ENCODE peak calls at places on chromosomes 3 and 15, in eight cellular contexts. I is CD8-positive, alpha-beta memory T cell; S is PC-3; A is cardiac muscle cell; G is lower lobe of right lung; Y is HCT116; J is heart left ventricle; E is thyroid gland. K is an unnamed sample.

GRCh38 chr15:87582169-87582568 is 674.4 kb downstream of the NTRK3 start:
- DNase-seq in G (no peak), I (no peak), E (no peak), J (no peak), Y (no peak), A (peak; percentile 7), S (no peak), K (no peak)

GRCh38 chr3:116102037-116102436 is 343.2 kb downstream of the LSAMP start:
- DNase-seq in A (peak; percentile 3), J (no peak), I (no peak), E (no peak), S (no peak), Y (no peak), G (no peak), K (no peak)

GRCh38 chr15:92636401-92636949 is 19.1 kb downstream of the FAM174B start:
- DNase-seq in G (no peak), Y (no peak), A (no peak), J (no peak), I (no peak), E (no peak), S (no peak), K (no peak)

GRCh38 chr3:175399156-175399840 is 540.2 kb downstream of the NAALADL2 start:
- DNase-seq in E (no peak), J (no peak), Y (no peak), S (peak; percentile 39), A (no peak), G (no peak), I (no peak), K (no peak)

GRCh38 chr15:85430406-85431204 is 50.2 kb downstream of the AKAP13 start:
- DNase-seq in S (no peak), J (no peak), G (no peak), I (no peak), A (no peak), Y (no peak), E (no peak), K (no peak)

GRCh38 chr3:24523988-24524727 is 29.5 kb upstream of the THRB start:
- DNase-seq in I (no peak), J (no peak), S (peak; percentile 80), G (no peak), E (no peak), A (no peak), Y (no peak), K (no peak)

GRCh38 chr15:42716626-42717025 is 20.3 kb downstream of the CDAN1 start:
- DNase-seq in G (no peak), J (no peak), A (no peak), E (no peak), Y (no peak), S (no peak), I (no peak), K (no peak)

GRCh38 chr15:45550436-45550835 is 27.9 kb upstream of the SLC30A4 start:
- DNase-seq in Y (no peak), I (no peak), J (no peak), A (no peak), E (no peak), S (peak; percentile 63), G (no peak), K (no peak)

GRCh38 chr3:30486386-30486785 is 120.0 kb upstream of the TGFBR2 start:
- DNase-seq in S (no peak), G (no peak), I (no peak), A (no peak), Y (no peak), J (no peak), E (no peak), K (no peak)

DNA sequence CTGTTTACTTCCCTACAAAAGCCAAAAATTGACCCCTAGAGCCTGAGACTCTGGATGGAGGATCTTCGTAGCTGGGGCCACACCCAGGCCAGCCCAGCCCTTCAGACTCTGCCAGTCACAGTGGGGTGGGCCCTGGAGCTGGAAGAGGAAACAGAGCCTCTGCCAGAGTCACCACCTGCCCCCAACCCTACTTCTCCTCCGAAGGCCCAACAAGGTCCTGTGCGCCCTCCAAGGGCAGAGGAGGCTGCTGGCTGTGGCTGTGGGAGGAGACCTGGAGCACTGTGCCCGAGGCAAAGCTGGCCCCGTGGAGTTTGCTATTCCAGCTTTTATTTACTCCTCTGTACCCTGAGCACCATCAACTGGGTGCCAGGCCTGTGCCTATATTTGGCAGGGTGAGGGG is 19.0 kb downstream of the CISH start:
- DNase-seq in A (no peak), E (no peak), Y (no peak), G (peak; percentile 75), I (no peak), S (no peak), J (peak; percentile 29), K (no peak)
- H3K4me1 ChIP-seq in A (no peaks in the 10 kb centered on the region), E (peaks cover 52% of the 10 kb centered on the region), Y (peaks cover 22% of the 10 kb centered on the region), G (peaks cover 62% of the 10 kb centered on the region), I (peaks cover 73% of the 10 kb centered on the region), S (peaks cover 2% of the 10 kb centered on the region), J (peaks cover 28% of the 10 kb centered on the region), K (no peaks in the 10 kb centered on the region)

DNA sequence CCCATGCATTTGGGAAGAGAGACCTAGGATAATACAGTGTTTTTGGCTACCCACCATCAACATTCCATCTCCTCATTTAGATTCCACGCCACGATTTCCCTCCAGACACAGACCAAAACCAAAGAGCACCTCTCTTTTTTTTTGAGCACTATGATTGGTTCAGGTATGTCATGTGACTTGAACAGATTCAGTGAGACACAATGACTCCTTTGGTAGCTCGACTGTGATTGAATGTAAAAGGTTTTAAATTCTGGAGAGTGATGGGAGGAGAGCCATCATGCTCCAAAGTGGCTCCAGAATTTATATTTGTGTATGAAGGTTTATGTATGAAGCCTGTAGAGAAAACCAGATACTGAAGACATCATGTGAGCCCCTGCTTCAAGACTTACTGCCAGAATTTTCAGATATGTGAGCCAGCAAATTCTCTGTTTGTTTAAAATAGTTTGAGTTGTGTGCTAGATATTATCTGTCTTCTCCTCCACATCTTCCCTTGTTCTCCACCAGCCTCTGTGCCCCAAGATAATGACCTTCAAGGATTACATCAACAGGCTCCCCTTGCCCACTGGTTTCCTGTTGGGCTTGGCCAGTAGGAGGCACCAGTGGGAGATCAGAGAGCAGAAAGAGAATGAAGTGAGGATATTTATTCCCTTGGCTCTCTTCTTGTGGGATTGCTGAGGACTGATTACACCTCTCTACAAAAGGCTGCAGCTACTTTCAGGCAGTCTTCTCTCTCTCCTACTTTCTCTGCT is 12.5 kb downstream of the MYD88 start:
- DNase-seq in S (no peak), A (no peak), J (no peak), I (no peak), E (no peak), Y (no peak), G (no peak), K (no peak)
- H3K4me1 ChIP-seq in S (peaks cover 45% of the 10 kb centered on the region), A (no peaks in the 10 kb centered on the region), J (no peaks in the 10 kb centered on the region), I (peaks cover 13% of the 10 kb centered on the region), E (peaks cover 7% of the 10 kb centered on the region), Y (peaks cover 27% of the 10 kb centered on the region), G (peaks cover 37% of the 10 kb centered on the region), K (no peaks in the 10 kb centered on the region)

GRCh38 chr3:33050084-33050653 is 46.8 kb downstream of the GLB1 start:
- DNase-seq in A (no peak), G (no peak), S (no peak), E (no peak), Y (no peak), I (no peak), J (no peak), K (no peak)

GRCh38 chr3:33044676-33045075 is 52.3 kb downstream of the GLB1 start:
- DNase-seq in J (no peak), G (no peak), Y (no peak), S (no peak), A (no peak), E (no peak), I (peak; percentile 64), K (no peak)

GRCh38 chr3:33046521-33046920 is 50.4 kb downstream of the GLB1 start:
- DNase-seq in S (no peak), E (no peak), I (no peak), A (no peak), J (no peak), G (no peak), Y (no peak), K (no peak)

GRCh38 chr3:33052671-33053070 is 44.3 kb downstream of the GLB1 start:
- DNase-seq in A (no peak), J (no peak), I (no peak), Y (no peak), E (no peak), G (no peak), S (no peak), K (no peak)

DNA sequence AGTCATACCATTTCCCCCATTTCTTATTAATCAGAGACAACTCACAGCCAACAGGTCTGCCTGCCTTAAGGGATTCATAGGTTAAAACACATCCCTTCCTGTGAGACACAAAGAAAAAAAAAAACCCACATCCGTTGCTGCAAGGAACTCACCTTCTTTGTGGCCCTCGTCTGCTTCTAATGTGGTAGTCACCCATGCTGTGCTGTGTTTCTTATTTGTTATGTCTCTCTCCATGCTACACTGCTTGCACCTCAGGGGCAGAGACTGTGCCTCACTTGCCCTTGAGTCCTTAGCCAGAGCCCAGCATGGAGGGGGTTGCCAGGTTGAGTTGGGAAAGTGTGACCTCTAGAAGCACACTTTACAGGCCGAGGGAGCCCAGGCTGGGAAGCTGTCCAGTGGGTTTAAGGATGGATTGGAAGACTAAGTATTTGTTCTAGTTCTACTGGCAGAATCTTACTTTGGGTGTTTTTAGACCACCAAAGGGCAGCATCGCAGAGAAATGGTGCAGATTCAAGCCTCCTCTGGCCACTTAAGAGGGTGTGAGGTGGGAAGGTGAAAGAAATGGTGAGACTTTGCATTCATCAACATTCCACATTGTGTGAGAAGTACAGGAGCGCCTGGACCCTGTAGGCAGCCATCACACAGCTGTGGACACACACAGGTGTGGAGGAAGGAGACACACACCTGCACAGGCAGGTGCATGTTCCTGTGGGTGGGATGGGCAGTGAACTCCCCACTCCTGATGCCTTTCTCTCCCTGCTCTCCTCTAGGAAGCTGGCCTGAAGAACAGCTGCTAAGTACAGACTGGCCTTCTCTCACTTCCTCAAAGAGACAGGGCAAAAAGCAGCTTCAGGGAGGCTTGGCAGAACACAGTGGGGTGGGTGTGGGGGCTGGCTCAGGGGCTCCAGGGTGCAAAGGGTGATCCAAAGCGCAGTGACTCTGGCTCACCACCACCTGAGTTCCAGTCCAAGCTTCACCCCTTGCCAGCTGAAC is 48.8 kb downstream of the GLB1 start:
- DNase-seq in Y (no peak), A (no peak), G (no peak), J (no peak), S (no peak), E (no peak), I (peak; percentile 80), K (no peak)
- H3K4me1 ChIP-seq in Y (no peaks in the 10 kb centered on the region), A (no peaks in the 10 kb centered on the region), G (peaks cover 38% of the 10 kb centered on the region), J (no peaks in the 10 kb centered on the region), S (no peaks in the 10 kb centered on the region), E (no peaks in the 10 kb centered on the region), I (peaks cover 73% of the 10 kb centered on the region), K (no peaks in the 10 kb centered on the region)

GRCh38 chr3:47265008-47265407 is 17.6 kb downstream of the KIF9 start:
- DNase-seq in J (no peak), A (no peak), I (no peak), E (no peak), S (no peak), Y (no peak), G (no peak), K (no peak)

GRCh38 chr3:47260605-47261004 is 22.0 kb downstream of the KIF9 start:
- DNase-seq in Y (no peak), J (no peak), A (no peak), S (no peak), E (no peak), G (peak; percentile 22), I (no peak), K (no peak)

GRCh38 chr3:47265725-47266480 is 16.7 kb downstream of the KIF9 start:
- DNase-seq in G (no peak), Y (no peak), E (no peak), S (no peak), A (no peak), I (no peak), J (no peak), K (no peak)

GRCh38 chr3:47259114-47259513 is 23.5 kb downstream of the KIF9 start:
- DNase-seq in I (no peak), A (no peak), S (no peak), J (no peak), E (no peak), G (peak; percentile 4), Y (no peak), K (no peak)

GRCh38 chr3:47261301-47261700 is 21.3 kb downstream of the KIF9 start:
- DNase-seq in G (peak; percentile 31), I (no peak), S (peak; percentile 43), Y (no peak), A (no peak), E (no peak), J (no peak), K (no peak)
- H3K4me1 ChIP-seq in G (peaks cover 2% of the 10 kb centered on the region), I (no peaks in the 10 kb centered on the region), S (peaks cover 2% of the 10 kb centered on the region), Y (peaks cover 3% of the 10 kb centered on the region), A (peaks cover 4% of the 10 kb centered on the region), E (peaks cover 35% of the 10 kb centered on the region), J (peaks cover 2% of the 10 kb centered on the region), K (no peaks in the 10 kb centered on the region)

K was measured in Panc1.